ENCODE peak calls at places on chromosome 18, in five cellular contexts. J is ovary, K is spleen, D is IMR-90, U is stomach. L is an unnamed sample.

GRCh38 chr18:55241016-55241415 is 281.8 kb upstream of the CCDC68 start:
- DNase-seq in J (no peak), K (no peak), D (no peak), U (no peak), L (no peak)

GRCh38 chr18:9827856-9828793 is 57.6 kb upstream of the TXNDC2 start:
- DNase-seq in J (no peak), K (peak), D (peak), U (peak), L (no peak)

GRCh38 chr18:478679-479078 is 21.8 kb downstream of the COLEC12 start:
- DNase-seq in J (no peak), K (no peak), D (peak), U (no peak), L (no peak)

GRCh38 chr18:25058520-25058919 is 293.4 kb downstream of the ZNF521 start:
- DNase-seq in J (no peak), K (no peak), D (no peak), U (no peak), L (no peak)

GRCh38 chr18:72973831-72974230 is 106.0 kb upstream of the NETO1 start:
- DNase-seq in J (no peak), K (no peak), D (no peak), U (no peak), L (no peak)

GRCh38 chr18:32674491-32674890 is 98.3 kb downstream of the KLHL14 start:
- DNase-seq in J (no peak), K (no peak), D (no peak), U (no peak), L (no peak)

GRCh38 chr18:46574000-46574739 is 82.8 kb downstream of the LOXHD1 start:
- DNase-seq in J (no peak), K (no peak), D (no peak), U (no peak), L (no peak)

GRCh38 chr18:50297621-50298442 is 10.3 kb upstream of the CXXC1 start:
- DNase-seq in J (peak), K (peak), D (peak), U (peak), L (peak)

GRCh38 chr18:47983055-47983454 is 52.6 kb upstream of the SMAD2 start:
- DNase-seq in J (no peak), K (no peak), D (no peak), U (no peak), L (no peak)

GRCh38 chr18:65968605-65969004 is 217.8 kb downstream of the CDH7 start:
- DNase-seq in J (no peak), K (no peak), D (no peak), U (no peak), L (no peak)

GRCh38 chr18:56221195-56222065 is 417.0 kb downstream of the TXNL1 start:
- DNase-seq in J (no peak), K (no peak), D (no peak), U (no peak), L (no peak)

GRCh38 chr18:44887227-44887631 is 206.5 kb downstream of the SETBP1 start:
- DNase-seq in J (no peak), K (no peak), D (peak), U (peak), L (no peak)

GRCh38 chr18:49743296-49743567 is 70.1 kb downstream of the ACAA2 start:
- DNase-seq in J (no peak), K (no peak), D (no peak), U (no peak), L (no peak)

GRCh38 chr18:48428494-48429177 is 19.5 kb upstream of the ZBTB7C start:
- DNase-seq in J (no peak), K (no peak), D (no peak), U (no peak), L (no peak)

GRCh38 chr18:49582579-49582978 is 20.7 kb downstream of the LIPG start:
- DNase-seq in J (no peak), K (no peak), D (peak), U (no peak), L (no peak)

GRCh38 chr18:59835656-59836379 is 64.0 kb upstream of the PMAIP1 start:
- DNase-seq in J (no peak), K (no peak), D (peak), U (no peak), L (no peak)

GRCh38 chr18:59837586-59837985 is 62.2 kb upstream of the PMAIP1 start:
- DNase-seq in J (no peak), K (no peak), D (peak), U (peak), L (no peak)

GRCh38 chr18:59839241-59839640 is 60.6 kb upstream of the PMAIP1 start:
- DNase-seq in J (no peak), K (no peak), D (no peak), U (no peak), L (no peak)

GRCh38 chr18:59834267-59834666 is 65.5 kb upstream of the PMAIP1 start:
- DNase-seq in J (no peak), K (no peak), D (no peak), U (no peak), L (no peak)

DNA sequence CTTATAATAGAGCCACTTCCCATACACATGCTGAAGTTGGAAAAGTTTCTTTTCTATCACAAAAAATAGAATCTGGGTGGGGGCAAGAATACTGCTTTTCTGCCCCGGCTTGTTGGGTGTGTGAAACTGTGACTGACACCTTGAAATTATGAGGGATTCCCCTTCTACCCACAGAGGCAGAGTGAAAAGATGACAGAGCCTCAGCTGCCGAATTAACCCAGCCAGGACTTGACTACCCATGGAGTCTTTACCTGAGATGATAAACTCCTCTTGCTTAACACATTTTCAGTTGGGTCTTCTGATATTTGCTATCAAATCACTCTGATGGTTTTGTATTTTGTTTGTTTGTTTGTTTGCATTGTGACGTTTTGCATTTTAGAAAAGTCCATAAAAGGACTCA is 66.0 kb upstream of the PMAIP1 start:
- DNase-seq in J (no peak), K (no peak), D (no peak), U (no peak), L (no peak)
- TF ChIP-seq POLR2A in J (no peak), K (no peak), D (no peak), U (no peak), L (no peak)

DNA sequence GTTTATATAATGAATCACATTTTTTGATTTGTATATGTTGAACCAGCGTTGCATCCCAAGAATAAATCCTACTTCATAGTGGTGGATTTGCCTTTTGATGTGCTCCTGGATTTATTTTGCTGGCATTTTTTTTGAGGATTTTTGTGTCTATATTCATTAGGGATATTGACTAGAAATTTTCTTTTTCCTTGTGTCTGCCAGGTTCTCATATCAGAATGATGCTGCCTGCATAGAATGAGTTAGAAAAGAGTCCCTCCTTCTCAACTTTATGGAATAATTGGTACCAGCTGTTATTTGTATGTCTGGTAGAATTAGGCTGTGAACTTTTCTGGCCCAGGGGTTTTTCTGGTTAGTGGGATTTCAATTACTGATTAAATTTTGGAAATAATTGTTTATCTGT is 457.4 kb upstream of the DSEL start:
- DNase-seq in J (no peak), K (no peak), D (no peak), U (no peak), L (no peak)
- H3K27ac ChIP-seq in J (no peak), K (no peak), D (no peak), U (no peak), L (no peak)

DNA sequence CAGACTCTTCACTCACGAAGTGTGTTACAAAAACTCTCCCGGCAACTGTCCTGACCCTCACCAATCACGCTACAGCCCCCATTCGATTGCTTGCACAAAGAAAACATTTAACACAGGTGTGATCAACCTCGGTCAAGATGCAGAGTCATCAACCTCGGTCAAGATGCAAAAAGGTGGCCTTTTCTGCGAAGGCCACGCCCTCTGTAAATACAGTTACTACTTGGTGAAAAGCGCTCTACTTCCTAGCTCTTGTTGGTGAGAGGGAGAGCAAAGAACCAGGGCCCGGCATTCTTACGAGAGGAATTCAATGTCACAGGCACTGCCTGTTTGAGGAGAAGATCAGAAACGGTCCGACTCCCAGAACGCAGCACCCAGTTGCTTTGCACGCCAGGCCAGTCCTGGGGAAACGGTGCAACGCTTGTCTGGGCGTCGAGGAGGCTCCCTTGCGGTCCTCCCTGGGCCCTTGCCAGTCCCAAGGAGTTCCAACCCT is 2.0 kb downstream of the PIEZO2 start:
- DNase-seq in J (no peak), K (no peak), D (no peak), U (no peak), L (no peak)
- TF ChIP-seq POLR2A in J (no peak), K (no peak), D (no peak), U (no peak), L (no peak)

GRCh38 chr18:3040881-3041280 is 27.9 kb upstream of the LPIN2 start:
- DNase-seq in J (no peak), K (no peak), D (no peak), U (no peak), L (no peak)
- H3K27ac ChIP-seq in J (no peak), K (no peak), D (no peak), U (no peak), L (no peak)

GRCh38 chr18:76259012-76259568 is 236.0 kb downstream of the ZNF516 start:
- DNase-seq in J (peak), K (no peak), D (no peak), U (no peak), L (peak)

GRCh38 chr18:76256897-76257500 is 238.0 kb downstream of the ZNF516 start:
- DNase-seq in J (peak), K (no peak), D (peak), U (no peak), L (no peak)

GRCh38 chr18:76259726-76260125 is 235.3 kb downstream of the ZNF516 start:
- DNase-seq in J (peak), K (no peak), D (no peak), U (no peak), L (no peak)

GRCh38 chr18:76260941-76261472 is 234.0 kb downstream of the ZNF516 start:
- DNase-seq in J (no peak), K (no peak), D (no peak), U (no peak), L (no peak)

DNA sequence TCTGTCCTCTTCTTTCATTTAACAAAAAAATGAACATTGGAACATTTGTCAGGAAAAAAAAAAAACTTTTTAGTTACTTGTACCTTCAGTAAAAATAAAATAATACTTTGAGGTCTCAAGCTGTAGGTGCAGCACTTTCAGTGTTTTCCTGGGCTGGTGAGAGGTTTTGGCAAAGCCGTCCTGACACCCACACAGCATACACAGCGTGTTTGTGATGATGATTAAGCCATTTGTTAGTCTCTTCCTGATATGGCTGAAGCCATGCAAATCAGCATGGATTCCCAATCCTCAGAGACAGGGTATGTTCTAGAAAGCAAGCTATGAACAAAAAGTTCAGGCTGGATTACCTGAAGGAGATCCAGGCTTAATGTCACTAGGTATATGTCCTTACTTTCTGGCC is 236.8 kb downstream of the ZNF516 start:
- DNase-seq in J (no peak), K (no peak), D (peak), U (no peak), L (no peak)
- TF ChIP-seq POLR2A in J (no peak), K (no peak), D (no peak), U (no peak), L (no peak)

DNA sequence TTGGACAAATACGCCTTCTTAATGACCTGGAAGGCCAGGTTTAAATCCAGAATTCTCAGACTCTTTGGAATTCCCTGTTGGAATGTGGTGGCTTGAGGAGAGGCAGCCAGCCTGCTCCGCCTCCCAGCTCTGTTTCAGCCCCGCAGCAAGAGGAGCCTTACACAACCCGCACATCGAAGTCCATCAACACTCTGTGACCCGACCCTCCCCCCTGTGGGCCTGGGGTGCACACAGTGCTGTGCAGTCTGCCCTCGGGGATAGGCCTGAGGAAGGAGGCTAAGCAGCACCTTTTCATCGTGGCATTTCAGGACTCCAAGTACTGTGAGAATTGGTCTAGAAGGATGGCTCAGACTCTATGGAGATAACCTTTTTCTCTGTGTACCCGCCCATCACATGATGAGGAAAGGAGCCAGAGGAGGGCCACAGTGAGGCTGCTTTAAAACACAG is 73.7 kb downstream of the GREB1L start:
- DNase-seq in J (no peak), K (no peak), D (no peak), U (no peak), L (no peak)
- H3K27ac ChIP-seq in J (no peak), K (no peak), D (no peak), U (no peak), L (no peak)

GRCh38 chr18:12318334-12318697 is 10.3 kb downstream of the TUBB6 start:
- DNase-seq in J (no peak), K (peak), D (no peak), U (no peak), L (no peak)
- TF ChIP-seq POLR2A in J (no peak), K (no peak), D (no peak), U (no peak), L (no peak)

GRCh38 chr18:62348474-62348873 is 23.4 kb downstream of the TNFRSF11A start:
- DNase-seq in J (no peak), K (no peak), D (no peak), U (no peak), L (no peak)

GRCh38 chr18:62342884-62343283 is 17.8 kb downstream of the TNFRSF11A start:
- DNase-seq in J (no peak), K (no peak), D (no peak), U (no peak), L (no peak)

GRCh38 chr18:62346327-62347090 is 21.4 kb downstream of the TNFRSF11A start:
- DNase-seq in J (no peak), K (no peak), D (no peak), U (no peak), L (no peak)

GRCh38 chr18:62345909-62346308 is 20.8 kb downstream of the TNFRSF11A start:
- DNase-seq in J (no peak), K (no peak), D (no peak), U (no peak), L (no peak)

DNA sequence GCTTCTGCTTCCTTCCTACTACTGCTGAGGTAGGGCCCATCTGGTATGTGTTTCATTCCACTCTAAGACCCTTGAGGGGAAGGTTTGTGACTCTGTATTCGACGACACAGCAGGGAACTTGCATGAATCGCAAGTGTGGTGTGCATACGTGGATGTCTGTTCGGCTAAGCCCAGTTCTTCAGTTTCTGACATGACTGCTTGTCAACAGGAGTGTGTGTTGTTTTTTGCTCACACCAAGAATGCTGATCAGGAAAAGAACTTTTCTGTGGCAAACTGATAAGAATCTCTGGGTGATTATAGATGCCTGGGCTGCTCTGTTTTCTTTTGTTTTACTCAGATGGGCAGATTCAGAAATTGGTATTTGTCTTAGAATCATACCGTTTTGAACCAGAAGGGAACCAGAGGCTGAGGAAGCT is 22.0 kb downstream of the TNFRSF11A start:
- DNase-seq in J (no peak), K (no peak), D (no peak), U (no peak), L (no peak)
- H3K27ac ChIP-seq in J (no peak), K (no peak), D (no peak), U (no peak), L (no peak)

L was measured in vagina.